ENCODE peak calls at places on chromosomes 13 and 19, in ten cellular contexts. T is transverse colon, U is fibroblast of the aortic adventitia, M is tibial artery, V is esophagus muscularis mucosa, B is left lung, K is AG09309, X is heart left ventricle, W is mammary epithelial cell, A is endodermal cell. I is an unnamed sample.

GRCh38 chr13:97125051-97125809 is 96.9 kb upstream of the MBNL2 start:
- DNase-seq in B (no peak), W (peak), M (no peak), T (no peak), A (no peak), X (no peak), K (no peak), U (peak), V (no peak), I (no peak)

GRCh38 chr13:24511019-24511823 is 1.4 kb downstream of the PARP4 start:
- DNase-seq in A (peak), K (peak), U (peak), M (no peak), X (no peak), B (no peak), V (no peak), W (peak), T (peak), I (peak)

GRCh38 chr19:47111081-47111589 is 2.4 kb downstream of the ZC3H4 start:
- DNase-seq in U (no peak), T (peak), A (peak), K (no peak), V (no peak), X (no peak), B (peak), W (peak), M (no peak), I (no peak)

GRCh38 chr19:12773571-12773970 is 1.8 kb downstream of the HOOK2 start:
- DNase-seq in K (no peak), U (peak), X (no peak), B (no peak), V (no peak), M (no peak), T (no peak), A (no peak), W (peak), I (no peak)

GRCh38 chr13:71979616-71980015 is 112.6 kb upstream of the DACH1 start:
- DNase-seq in X (no peak), W (peak), T (no peak), U (no peak), V (no peak), K (no peak), B (no peak), M (no peak), A (peak), I (peak)

GRCh38 chr13:44249439-44249838 is 124.2 kb upstream of the SERP2 start:
- DNase-seq in K (peak), X (peak), T (peak), V (no peak), B (no peak), M (peak), U (peak), W (peak), A (no peak), I (no peak)

GRCh38 chr19:31819837-31820236 is 470.6 kb upstream of the TSHZ3 start:
- DNase-seq in A (no peak), T (no peak), W (no peak), B (no peak), V (peak), U (no peak), K (no peak), X (no peak), M (no peak), I (no peak)

GRCh38 chr19:862529-863304 is 3.3 kb downstream of the CFD start:
- DNase-seq in B (peak), A (peak), U (no peak), K (no peak), M (peak), T (peak), W (peak), X (no peak), V (no peak), I (peak)

GRCh38 chr19:8609210-8610040 is 1.1 kb downstream of the ADAMTS10 start:
- DNase-seq in V (no peak), M (peak), W (no peak), U (peak), A (peak), T (peak), X (peak), B (peak), K (no peak), I (peak)

GRCh38 chr13:109569938-109570711 is 216.3 kb downstream of the IRS2 start:
- DNase-seq in K (no peak), W (no peak), A (no peak), U (no peak), T (no peak), V (no peak), X (no peak), B (no peak), M (no peak), I (no peak)

GRCh38 chr13:110644892-110645521 is 29.7 kb downstream of the NAXD start:
- DNase-seq in T (peak), U (peak), M (peak), A (peak), X (peak), K (peak), B (peak), W (peak), V (no peak), I (peak)

GRCh38 chr13:76993021-76993420 is 1.1 kb downstream of the CLN5 start:
- DNase-seq in X (no peak), W (peak), V (no peak), U (peak), K (no peak), A (no peak), T (no peak), B (no peak), M (no peak), I (no peak)

GRCh38 chr13:84265365-84265764 is 383.1 kb upstream of the SLITRK1 start:
- DNase-seq in V (no peak), K (no peak), M (no peak), U (no peak), W (no peak), B (no peak), A (no peak), X (no peak), T (no peak), I (no peak)

GRCh38 chr13:24512208-24513068 is at the start of gene PARP4:
- DNase-seq in U (peak), B (peak), X (peak), V (no peak), M (peak), A (peak), W (peak), T (peak), K (no peak), I (peak)

GRCh38 chr13:44969858-44970484 is 19.3 kb downstream of the NUFIP1 start:
- DNase-seq in M (no peak), W (peak), X (no peak), B (no peak), U (peak), K (peak), T (no peak), V (no peak), A (no peak), I (peak)

GRCh38 chr13:75225288-75225687 is 256.7 kb downstream of the TBC1D4 start:
- DNase-seq in T (no peak), W (no peak), X (no peak), V (no peak), U (no peak), B (no peak), A (no peak), K (no peak), M (no peak), I (no peak)

GRCh38 chr13:35723820-35724219 is 247.3 kb upstream of the MAB21L1 start:
- DNase-seq in K (no peak), B (no peak), W (no peak), U (peak), M (no peak), A (peak), T (no peak), V (no peak), X (peak), I (no peak)

GRCh38 chr13:31209172-31209818 is 9.5 kb downstream of the B3GLCT start:
- DNase-seq in A (peak), M (no peak), K (no peak), U (peak), X (peak), T (peak), W (no peak), V (peak), B (no peak), I (peak)

GRCh38 chr13:90362718-90363117 is 984.8 kb upstream of the MIR17HG start:
- DNase-seq in W (no peak), A (no peak), T (no peak), V (no peak), B (no peak), K (no peak), M (no peak), U (peak), X (no peak), I (no peak)

GRCh38 chr13:99339736-99340392 is 32.7 kb upstream of the GPR183 start:
- DNase-seq in V (peak), U (peak), X (no peak), K (no peak), A (no peak), B (no peak), T (peak), M (no peak), W (no peak), I (no peak)

GRCh38 chr13:95002968-95003813 is 290.8 kb upstream of the SOX21 start:
- DNase-seq in U (peak), X (no peak), B (peak), M (no peak), T (no peak), V (no peak), W (no peak), K (no peak), A (peak), I (peak)

GRCh38 chr19:54256250-54257115 is 590 bp downstream of the LILRB5 start:
- DNase-seq in U (no peak), B (peak), M (no peak), K (no peak), T (no peak), W (no peak), X (no peak), V (no peak), A (peak), I (peak)

GRCh38 chr19:12000152-12000981 is 35.1 kb downstream of the ZNF433 start:
- DNase-seq in X (no peak), W (peak), A (no peak), K (no peak), T (no peak), U (no peak), B (no peak), V (no peak), M (no peak), I (no peak)

GRCh38 chr13:110643768-110644421 is 28.6 kb downstream of the NAXD start:
- DNase-seq in W (no peak), V (no peak), K (no peak), U (no peak), M (no peak), X (no peak), T (no peak), B (peak), A (peak), I (no peak)

GRCh38 chr13:24529478-24529877 is 16.9 kb upstream of the PARP4 start:
- DNase-seq in T (no peak), X (no peak), K (no peak), A (no peak), M (no peak), W (no peak), U (no peak), V (no peak), B (no peak), I (no peak)

GRCh38 chr19:10891360-10892108 is 20.2 kb downstream of the CARM1 start:
- DNase-seq in V (no peak), B (no peak), X (peak), T (peak), K (no peak), U (peak), W (peak), M (no peak), A (no peak), I (no peak)

GRCh38 chr19:48749571-48750198 is 2.8 kb downstream of the FUT1 start:
- DNase-seq in X (no peak), B (no peak), U (no peak), A (no peak), M (no peak), T (no peak), K (no peak), V (no peak), W (no peak), I (no peak)

GRCh38 chr13:96020155-96020575 is 33.0 kb downstream of the UGGT2 start:
- DNase-seq in M (no peak), U (peak), W (peak), B (no peak), V (no peak), A (peak), X (no peak), K (peak), T (peak), I (peak)

GRCh38 chr13:38763446-38764381 is 76.8 kb downstream of the FREM2 start:
- DNase-seq in M (no peak), B (no peak), X (no peak), U (peak), V (no peak), A (peak), T (no peak), W (peak), K (no peak), I (peak)

GRCh38 chr13:50720856-50721663 is 122.4 kb downstream of the DLEU7 start:
- DNase-seq in B (peak), X (no peak), U (no peak), V (no peak), K (no peak), A (no peak), W (no peak), T (no peak), M (no peak), I (no peak)

DNA sequence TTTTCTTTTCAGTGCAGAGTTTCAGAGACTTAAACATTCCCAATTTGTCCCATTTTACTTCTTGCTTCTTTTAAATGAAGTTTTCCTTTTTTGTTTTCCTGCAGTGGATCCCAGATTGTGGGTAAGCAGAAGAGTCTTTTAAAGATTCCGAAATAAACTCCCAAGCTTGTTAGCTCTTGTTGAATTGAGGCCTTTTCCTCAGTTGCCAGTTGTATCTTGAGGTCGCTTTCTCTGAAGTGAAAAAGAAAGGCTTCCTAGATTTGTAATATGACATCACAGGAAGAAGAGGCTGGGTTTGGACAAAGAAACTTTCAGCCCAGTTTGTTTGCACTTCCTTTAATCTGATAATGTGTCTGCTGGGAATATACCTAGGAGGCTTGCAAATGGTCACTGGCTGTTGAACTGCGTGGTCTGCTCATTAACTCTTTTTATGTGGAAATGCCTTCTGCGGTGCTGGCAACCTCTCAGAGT is at the start of gene LPAR6:
- DNase-seq in B (no peak), V (no peak), U (peak), K (no peak), X (peak), A (peak), W (peak), T (no peak), M (no peak), I (peak)
- H3K4me3 ChIP-seq in B (peak), V (peak), U (peak), K (peak), X (peak), A (peak), W (peak), T (peak), M (peak), I (peak)

DNA sequence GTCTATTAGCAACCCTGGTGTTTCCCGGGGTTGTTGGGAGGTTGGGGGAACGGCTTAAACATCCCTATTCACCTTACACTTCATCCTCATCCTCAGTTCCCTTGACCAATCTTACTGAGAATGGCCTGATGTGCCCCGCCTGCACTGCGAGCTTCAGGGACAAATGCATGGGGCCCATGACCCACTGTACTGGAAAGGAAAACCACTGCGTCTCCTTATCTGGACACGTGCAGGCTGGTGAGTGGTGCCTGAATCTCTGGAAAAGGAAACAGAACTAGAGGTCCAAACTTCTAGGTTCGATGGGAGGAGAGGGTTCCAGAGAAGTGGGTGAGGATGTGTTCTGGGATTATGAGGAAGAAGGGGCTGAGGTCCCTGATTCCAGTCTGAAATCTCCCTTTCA is 5.9 kb downstream of the PINLYP start:
- DNase-seq in B (no peak), M (no peak), V (no peak), T (no peak), W (no peak), K (no peak), A (no peak), X (no peak), U (no peak), I (no peak)
- H3K4me3 ChIP-seq in B (peak), M (peak), V (peak), T (no peak), W (no peak), K (no peak), A (no peak), X (peak), U (no peak), I (no peak)

GRCh38 chr19:29686285-29686805 is 21.1 kb downstream of the PLEKHF1 start:
- DNase-seq in M (no peak), A (no peak), K (no peak), W (no peak), V (no peak), T (no peak), U (no peak), B (no peak), X (no peak), I (no peak)
- H3K4me3 ChIP-seq in M (no peak), A (no peak), K (no peak), W (no peak), V (no peak), T (no peak), U (no peak), B (no peak), X (no peak), I (no peak)

GRCh38 chr19:2607712-2608601 is 94.5 kb downstream of the GNG7 start:
- DNase-seq in V (no peak), X (no peak), T (peak), W (no peak), M (no peak), A (no peak), U (no peak), B (no peak), K (no peak), I (peak)

GRCh38 chr19:2602391-2603181 is 99.9 kb downstream of the GNG7 start:
- DNase-seq in V (peak), U (peak), K (peak), X (peak), W (peak), B (no peak), T (peak), A (peak), M (peak), I (peak)

GRCh38 chr19:2600914-2601870 is 101.3 kb downstream of the GNG7 start:
- DNase-seq in T (no peak), U (no peak), V (no peak), K (no peak), X (no peak), A (no peak), M (peak), B (no peak), W (no peak), I (peak)

GRCh38 chr19:2604747-2605329 is 97.7 kb downstream of the GNG7 start:
- DNase-seq in X (no peak), V (no peak), B (no peak), K (no peak), M (no peak), W (no peak), A (no peak), U (no peak), T (no peak), I (no peak)

GRCh38 chr19:2603320-2603719 is 99.2 kb downstream of the GNG7 start:
- DNase-seq in V (no peak), U (peak), A (peak), B (no peak), M (peak), X (peak), T (no peak), W (no peak), K (no peak), I (peak)
- H3K4me3 ChIP-seq in V (peak), U (peak), A (no peak), B (no peak), M (peak), X (peak), T (peak), W (no peak), K (peak), I (peak)

GRCh38 chr19:56538761-56539263 is at the start of gene ZFP28:
- DNase-seq in V (peak), U (no peak), A (peak), W (no peak), K (no peak), X (peak), T (peak), B (peak), M (peak), I (peak)

GRCh38 chr19:56538254-56538760 is 441 bp upstream of the ZFP28 start:
- DNase-seq in W (peak), V (peak), A (peak), X (peak), T (peak), K (peak), U (peak), M (peak), B (peak), I (peak)

GRCh38 chr19:56537442-56537841 is 1.3 kb upstream of the ZFP28 start:
- DNase-seq in V (no peak), T (no peak), W (no peak), A (no peak), M (no peak), B (no peak), K (no peak), X (no peak), U (no peak), I (no peak)
- H3K4me3 ChIP-seq in V (no peak), T (no peak), W (no peak), A (peak), M (peak), B (peak), K (no peak), X (peak), U (peak), I (no peak)

GRCh38 chr13:112800057-112800456 is 110.2 kb downstream of the ATP11A start:
- DNase-seq in V (no peak), K (no peak), W (no peak), B (no peak), U (no peak), A (no peak), M (no peak), X (no peak), T (no peak), I (no peak)
- H3K4me3 ChIP-seq in V (no peak), K (no peak), W (no peak), B (no peak), U (no peak), A (no peak), M (no peak), X (no peak), T (no peak), I (no peak)

GRCh38 chr13:113862766-113863510 is 938 bp downstream of the GAS6 start:
- DNase-seq in T (peak), X (peak), K (no peak), B (peak), U (peak), M (peak), W (no peak), V (no peak), A (peak), I (peak)
- H3K4me3 ChIP-seq in T (peak), X (peak), K (peak), B (peak), U (peak), M (peak), W (peak), V (peak), A (peak), I (peak)

GRCh38 chr19:45159971-45160324 is 834 bp downstream of the NKPD1 start:
- DNase-seq in W (no peak), A (no peak), B (no peak), M (no peak), K (no peak), T (no peak), U (no peak), X (no peak), V (no peak), I (no peak)
- H3K4me3 ChIP-seq in W (no peak), A (no peak), B (no peak), M (no peak), K (no peak), T (no peak), U (no peak), X (no peak), V (no peak), I (no peak)

DNA sequence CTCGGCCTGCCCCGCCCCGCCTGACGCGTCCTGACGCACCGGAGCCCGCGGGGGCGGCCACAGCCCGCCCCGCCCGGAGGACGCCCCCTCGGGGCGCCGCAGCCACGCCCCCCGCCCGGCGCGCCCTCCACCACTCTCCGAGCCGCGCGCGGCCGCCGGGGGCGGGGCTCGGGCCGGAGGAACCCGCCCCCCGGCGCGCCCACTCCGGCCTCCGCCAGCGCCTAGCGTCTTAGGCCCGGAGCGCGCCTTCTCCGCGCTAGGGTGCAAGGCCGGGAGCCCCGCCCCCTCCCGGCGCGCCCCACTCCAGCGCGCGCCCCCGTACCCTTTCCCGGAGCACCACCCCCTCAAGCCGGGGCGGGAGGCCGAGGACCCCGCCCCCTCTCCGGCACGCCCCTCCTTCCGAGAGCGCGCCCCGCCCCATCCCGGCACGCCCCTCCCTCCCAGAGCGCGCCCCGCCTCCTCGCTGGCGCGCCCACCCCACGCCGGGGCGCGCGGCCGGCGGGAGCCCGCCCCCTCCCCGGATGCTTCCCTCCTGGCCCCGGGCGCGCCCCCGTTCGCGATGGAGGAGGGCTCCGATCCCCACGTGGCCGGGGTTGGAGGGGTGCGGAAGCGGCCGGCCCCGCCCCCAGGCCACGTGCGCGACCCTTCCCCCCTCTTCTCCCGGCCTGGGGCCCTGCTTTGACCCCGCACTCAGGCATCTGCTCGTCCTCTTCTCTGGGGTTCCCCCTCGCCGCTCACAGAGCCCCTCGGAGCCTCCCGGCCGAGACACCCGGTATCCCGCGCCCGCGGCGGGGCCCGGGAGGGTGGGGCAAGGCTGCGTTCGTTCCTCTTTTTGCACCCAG is 480 bp upstream of the KLF16 start:
- DNase-seq in T (peak), B (peak), A (peak), W (peak), U (peak), V (no peak), M (peak), X (peak), K (peak), I (peak)
- H3K4me3 ChIP-seq in T (peak), B (peak), A (peak), W (peak), U (peak), V (peak), M (peak), X (peak), K (peak), I (peak)